ENCODE peak calls at places on chromosomes 4 and X, in six cellular contexts. S is transverse colon, J is A549, O is esophagus squamous epithelium, V is body of pancreas, B is H54. Z is an unnamed sample.

GRCh38 chr4:143084566-143084965 is 100.2 kb upstream of the USP38 start:
- DNase-seq in S (no peak), J (no peak), O (no peak), V (no peak), B (no peak), Z (no peak)

GRCh38 chr4:26885912-26886274 is 25.3 kb downstream of the STIM2 start:
- DNase-seq in S (no peak), J (no peak), O (peak; percentile 19), V (no peak), B (no peak), Z (no peak)

GRCh38 chr4:189355590-189355989 is 585.1 kb upstream of the FRG1 start:
- DNase-seq in S (no peak), J (no peak), O (no peak), V (no peak), B (no peak), Z (no peak)

GRCh38 chrX:45196701-45197100 is 4.0 kb downstream of the DIPK2B start:
- DNase-seq in S (no peak), J (no peak), O (no peak), V (no peak), B (no peak), Z (no peak)

GRCh38 chr4:6840062-6840976 is 57.8 kb downstream of the KIAA0232 start:
- DNase-seq in S (no peak), J (no peak), O (no peak), V (no peak), B (no peak), Z (no peak)

GRCh38 chr4:92304636-92305035 is 870 bp downstream of the GRID2 start:
- DNase-seq in S (no peak), J (no peak), O (no peak), V (no peak), B (no peak), Z (no peak)

GRCh38 chr4:14770025-14770424 is 232.3 kb upstream of the CPEB2 start:
- DNase-seq in S (no peak), J (no peak), O (no peak), V (no peak), B (no peak), Z (no peak)

GRCh38 chr4:55673424-55673823 is 37.3 kb upstream of the NMU start:
- DNase-seq in S (no peak), J (no peak), O (no peak), V (no peak), B (no peak), Z (no peak)

GRCh38 chr4:6621556-6621927 is 18.9 kb upstream of the MRFAP1 start:
- DNase-seq in S (no peak), J (no peak), O (no peak), V (no peak), B (no peak), Z (no peak)

GRCh38 chrX:15498741-15499140 is 1.9 kb upstream of the BMX start:
- DNase-seq in S (no peak), J (no peak), O (no peak), V (no peak), B (no peak), Z (no peak)

GRCh38 chr4:105154576-105154975 is 7.9 kb downstream of the TET2 start:
- DNase-seq in S (peak; percentile 41), J (no peak), O (no peak), V (no peak), B (no peak), Z (no peak)

GRCh38 chr4:7988437-7988836 is 48.8 kb upstream of the AFAP1 start:
- DNase-seq in S (no peak), J (no peak), O (no peak), V (no peak), B (no peak), Z (no peak)

GRCh38 chr4:66235876-66236275 is 565.6 kb upstream of the EPHA5 start:
- DNase-seq in S (no peak), J (no peak), O (no peak), V (no peak), B (no peak), Z (no peak)

GRCh38 chrX:118497180-118497814 is 1.7 kb downstream of the DOCK11 start:
- DNase-seq in S (no peak), J (no peak), O (no peak), V (no peak), B (no peak), Z (no peak)

GRCh38 chr4:99463566-99463965 is 28.4 kb upstream of the ADH7 start:
- DNase-seq in S (no peak), J (no peak), O (no peak), V (no peak), B (no peak), Z (no peak)

GRCh38 chrX:97628807-97629596 is 745.3 kb downstream of the RPA4 start:
- DNase-seq in S (no peak), J (no peak), O (no peak), V (no peak), B (no peak), Z (no peak)

GRCh38 chr4:140837742-140838141 is 81.6 kb upstream of the TBC1D9 start:
- DNase-seq in S (no peak), J (no peak), O (no peak), V (no peak), B (no peak), Z (no peak)

GRCh38 chr4:87983996-87984395 is 8.5 kb downstream of the SPP1 start:
- DNase-seq in S (no peak), J (no peak), O (no peak), V (no peak), B (no peak), Z (no peak)

GRCh38 chrX:103330601-103331397 is 760 bp downstream of the TCEAL7 start:
- DNase-seq in S (no peak), J (no peak), O (no peak), V (no peak), B (no peak), Z (no peak)

GRCh38 chr4:184413227-184414064 is 60.9 kb downstream of the IRF2 start:
- DNase-seq in S (no peak), J (no peak), O (no peak), V (no peak), B (no peak), Z (no peak)

GRCh38 chrX:52078133-52078532 is 9.2 kb upstream of the MAGED4B start:
- DNase-seq in S (no peak), J (no peak), O (no peak), V (no peak), B (no peak), Z (no peak)

GRCh38 chr4:28334221-28334620 is 1473.6 kb downstream of the STIM2 start:
- DNase-seq in S (no peak), J (no peak), O (no peak), V (no peak), B (no peak), Z (no peak)

DNA sequence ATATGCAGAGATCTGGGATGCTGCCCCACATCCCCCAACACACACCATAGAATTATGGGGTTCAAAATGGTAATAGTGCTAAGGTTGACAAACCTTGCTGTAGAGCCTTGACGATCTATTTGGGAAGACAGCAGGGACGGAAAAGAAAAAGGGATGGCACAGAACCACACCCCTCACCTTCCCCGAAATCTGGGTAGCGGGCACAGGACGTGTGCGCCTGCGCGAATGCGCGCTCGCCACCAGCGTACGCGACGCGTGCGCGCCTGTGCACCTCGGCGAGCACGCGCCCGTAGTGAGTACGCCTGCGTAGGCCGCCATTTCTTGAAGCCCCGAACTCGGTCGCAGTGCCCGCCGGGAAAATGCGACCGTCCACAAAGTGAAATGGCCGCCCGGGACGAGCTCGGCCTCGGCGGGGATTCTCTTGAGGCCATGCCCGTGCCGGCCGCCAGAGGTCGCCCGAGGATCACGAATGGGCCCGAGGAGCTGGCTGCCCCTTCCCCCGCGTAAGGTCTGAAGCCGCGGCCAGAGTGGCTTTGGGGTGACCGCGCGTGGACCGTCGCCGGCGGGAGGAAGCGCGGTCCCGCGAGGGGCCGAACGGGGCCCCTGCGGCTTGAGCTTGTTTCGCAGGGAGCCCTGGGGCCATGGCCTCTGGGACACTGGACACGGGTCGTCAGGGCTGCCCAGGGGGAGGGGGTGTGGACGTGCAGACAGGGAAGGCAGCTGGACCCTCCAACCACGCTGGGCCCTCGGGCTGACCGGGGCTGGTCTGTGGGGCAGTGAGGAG is 43.7 kb downstream of the ZNF185 start:
- DNase-seq in S (peak; percentile 92), J (peak; percentile 85), O (peak; percentile 47), V (peak; percentile 93), B (peak; percentile 79), Z (peak; percentile 95)
- TF ChIP-seq POLR2A in S (no peak), J (peak; percentile 57), O (no peak), V (peak; percentile 30), B (peak; percentile 61), Z (no peak)

GRCh38 chrX:77070108-77070918 is 376.9 kb upstream of the FGF16 start:
- DNase-seq in S (no peak), J (no peak), O (no peak), V (no peak), B (no peak), Z (no peak)

GRCh38 chrX:77061022-77061421 is 386.2 kb upstream of the FGF16 start:
- DNase-seq in S (no peak), J (no peak), O (no peak), V (no peak), B (no peak), Z (no peak)

GRCh38 chrX:77061533-77061932 is 385.7 kb upstream of the FGF16 start:
- DNase-seq in S (no peak), J (no peak), O (no peak), V (no peak), B (no peak), Z (no peak)

DNA sequence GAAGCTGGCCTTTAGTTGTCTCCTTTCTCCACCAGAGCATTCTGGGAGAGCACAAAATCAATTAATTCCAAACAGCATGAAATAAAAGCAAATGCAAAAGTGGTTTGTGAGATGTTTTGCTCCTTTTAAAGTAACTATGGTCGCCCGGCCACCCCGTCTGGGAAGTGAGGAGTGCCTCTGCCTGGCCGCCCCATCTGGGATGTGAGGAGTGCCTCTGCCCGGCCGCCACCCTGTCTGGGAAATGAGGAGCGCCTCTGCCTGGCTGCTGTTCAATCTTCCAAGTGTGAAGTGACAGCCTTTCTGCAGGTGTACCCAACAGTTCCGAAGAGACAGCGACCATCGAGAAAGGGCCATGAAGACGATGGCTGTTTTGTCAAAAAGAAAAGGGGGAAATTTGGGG is 381.3 kb upstream of the FGF16 start:
- DNase-seq in S (no peak), J (no peak), O (no peak), V (no peak), B (no peak), Z (no peak)
- TF ChIP-seq POLR2A in S (no peak), J (no peak), O (no peak), V (no peak), B (no peak), Z (no peak)

GRCh38 chrX:74291964-74292891 is 11.8 kb upstream of the ZCCHC13 start:
- DNase-seq in S (peak; percentile 89), J (peak; percentile 77), O (peak; percentile 43), V (peak; percentile 86), B (peak; percentile 53), Z (peak; percentile 97)
- TF ChIP-seq POLR2A in S (peak; percentile 53), J (peak; percentile 75), O (peak; percentile 58), V (peak; percentile 65), B (peak; percentile 23), Z (no peak)

GRCh38 chr4:182916483-182917181 is 554 bp downstream of the DCTD start:
- DNase-seq in S (peak; percentile 72), J (peak; percentile 20), O (peak; percentile 38), V (peak; percentile 66), B (peak; percentile 50), Z (no peak)

GRCh38 chr4:182918044-182918607 is 940 bp upstream of the DCTD start:
- DNase-seq in S (no peak), J (no peak), O (no peak), V (no peak), B (no peak), Z (no peak)

GRCh38 chr4:182914357-182914756 is 2.8 kb downstream of the DCTD start:
- DNase-seq in S (no peak), J (no peak), O (no peak), V (no peak), B (no peak), Z (no peak)

GRCh38 chr4:182918791-182919302 is 1.7 kb upstream of the DCTD start:
- DNase-seq in S (no peak), J (no peak), O (no peak), V (no peak), B (no peak), Z (no peak)

GRCh38 chr4:182917182-182918043 is at the start of gene DCTD:
- DNase-seq in S (peak; percentile 83), J (no peak), O (peak; percentile 26), V (peak; percentile 75), B (peak; percentile 30), Z (no peak)
- TF ChIP-seq POLR2A in S (peak; percentile 64), J (peak; percentile 43), O (peak; percentile 58), V (peak; percentile 79), B (peak; percentile 64), Z (no peak)